ENCODE peak calls at places on chromosomes 13 and 19, in ten cellular contexts. D, C, U, N, H, Z, Y, V, L and M are unnamed samples.

GRCh38 chr19:39400997-39401548 is 5.6 kb upstream of the ZFP36 start:
- DNase-seq in D (no peak), C (no peak), U (no peak), N (no peak), H (peak; percentile 34), Z (no peak), Y (no peak), V (no peak), L (peak; percentile 44), M (no peak)

GRCh38 chr19:19464339-19465098 is 50.8 kb downstream of the TSSK6 start:
- DNase-seq in D (no peak), C (peak; percentile 83), U (no peak), N (no peak), H (no peak), Z (no peak), Y (no peak), V (no peak), L (no peak), M (no peak)

GRCh38 chr19:3468211-3468610 is 12.1 kb downstream of the SMIM24 start:
- DNase-seq in D (no peak), C (no peak), U (no peak), N (no peak), H (no peak), Z (no peak), Y (no peak), V (no peak), L (no peak), M (no peak)

GRCh38 chr13:91406619-91407018 is 8.2 kb downstream of the GPC5 start:
- DNase-seq in D (no peak), C (peak; percentile 83), U (peak; percentile 21), N (no peak), H (peak; percentile 92), Z (no peak), Y (peak; percentile 66), V (no peak), L (peak; percentile 23), M (no peak)

GRCh38 chr13:44474122-44474910 is 100.7 kb downstream of the SERP2 start:
- DNase-seq in D (no peak), C (no peak), U (no peak), N (no peak), H (no peak), Z (no peak), Y (no peak), V (no peak), L (peak; percentile 63), M (no peak)

GRCh38 chr13:105587786-105588185 is 947.7 kb downstream of the EFNB2 start:
- DNase-seq in D (no peak), C (no peak), U (no peak), N (no peak), H (no peak), Z (no peak), Y (no peak), V (no peak), L (peak; percentile 19), M (peak; percentile 73)

GRCh38 chr19:7832781-7833180 is 2.8 kb downstream of the EVI5L start:
- DNase-seq in D (no peak), C (no peak), U (no peak), N (no peak), H (no peak), Z (no peak), Y (no peak), V (no peak), L (no peak), M (no peak)

GRCh38 chr19:6717441-6717971 is 2.9 kb downstream of the C3 start:
- DNase-seq in D (no peak), C (no peak), U (no peak), N (no peak), H (no peak), Z (no peak), Y (no peak), V (no peak), L (peak; percentile 47), M (no peak)

GRCh38 chr13:99380921-99381645 is 73.9 kb upstream of the GPR183 start:
- DNase-seq in D (no peak), C (no peak), U (no peak), N (no peak), H (no peak), Z (no peak), Y (no peak), V (no peak), L (no peak), M (no peak)

GRCh38 chr13:99383511-99383921 is 76.3 kb upstream of the GPR183 start:
- DNase-seq in D (no peak), C (no peak), U (no peak), N (no peak), H (no peak), Z (no peak), Y (no peak), V (no peak), L (no peak), M (no peak)

GRCh38 chr13:99384468-99384867 is 77.3 kb upstream of the GPR183 start:
- DNase-seq in D (no peak), C (no peak), U (no peak), N (no peak), H (no peak), Z (no peak), Y (no peak), V (no peak), L (no peak), M (no peak)

GRCh38 chr13:99383946-99384345 is 76.7 kb upstream of the GPR183 start:
- DNase-seq in D (no peak), C (no peak), U (no peak), N (no peak), H (no peak), Z (no peak), Y (no peak), V (no peak), L (no peak), M (no peak)

DNA sequence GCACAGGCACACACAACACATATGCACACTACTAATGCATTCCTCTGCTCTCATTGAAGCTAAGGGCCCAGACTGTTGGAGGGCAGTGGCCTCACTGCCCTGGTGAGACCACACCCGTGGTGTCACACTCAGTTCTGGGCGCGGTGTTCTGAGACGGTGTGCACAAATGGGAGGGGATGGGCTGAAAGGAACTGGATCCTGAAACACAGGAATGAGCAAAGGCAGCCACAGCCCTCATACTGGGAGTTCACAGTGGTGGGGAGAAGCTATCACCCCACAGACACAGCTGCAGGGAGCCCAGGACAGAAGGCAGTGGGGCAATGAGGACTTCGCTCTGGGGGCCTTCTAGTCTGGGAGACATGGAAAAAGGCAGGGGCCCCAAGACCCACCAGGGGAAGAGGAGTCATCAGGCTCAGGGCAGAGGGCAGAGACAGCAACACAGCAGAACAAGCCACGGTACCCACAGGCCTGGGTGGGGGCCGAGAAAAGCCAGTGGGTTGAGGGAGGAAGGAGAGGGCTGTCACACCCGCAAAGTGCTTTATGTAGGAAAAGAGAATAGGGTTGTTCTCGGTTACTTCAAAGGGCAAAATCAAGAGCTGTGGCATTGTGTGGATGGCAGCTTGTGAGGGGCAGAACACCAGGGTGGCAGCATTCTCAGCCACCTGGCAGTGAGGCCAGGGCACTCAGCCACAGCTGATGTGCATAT is 75.4 kb upstream of the GPR183 start:
- DNase-seq in D (no peak), C (no peak), U (no peak), N (no peak), H (no peak), Z (no peak), Y (no peak), V (no peak), L (no peak), M (no peak)
- H3K4me3 ChIP-seq in D (no peak overlapping the region), C (no peak overlapping the region), U (no peak overlapping the region), N (no peak overlapping the region), H (no peak overlapping the region), Z (no peak overlapping the region), Y (no peak overlapping the region), V (no peak overlapping the region), L (no peak overlapping the region), M (no peak overlapping the region)

GRCh38 chr13:40259899-40260298 is 406.5 kb downstream of the FOXO1 start:
- DNase-seq in D (no peak), C (no peak), U (no peak), N (no peak), H (no peak), Z (no peak), Y (no peak), V (no peak), L (no peak), M (no peak)
- TF ChIP-seq CTCF in D (peak; percentile 13), C (no peak), U (no peak), N (no peak), H (no peak), Z (no peak), Y (no peak), V (no peak), L (no peak), M (no peak)

GRCh38 chr13:109897988-109898623 is 111.7 kb upstream of the IRS2 start:
- DNase-seq in D (no peak), C (no peak), U (no peak), N (no peak), H (no peak), Z (no peak), Y (no peak), V (no peak), L (no peak), M (no peak)
- H3K4me1 ChIP-seq in D (no peaks in the 10 kb centered on the region), C (no peaks in the 10 kb centered on the region), U (no peaks in the 10 kb centered on the region), N (peaks cover 16% of the 10 kb centered on the region), H (no peaks in the 10 kb centered on the region), Z (no peaks in the 10 kb centered on the region), Y (no peaks in the 10 kb centered on the region), V (no peaks in the 10 kb centered on the region), L (no peaks in the 10 kb centered on the region), M (no peaks in the 10 kb centered on the region)

GRCh38 chr19:50817941-50818858 is 5.4 kb downstream of the KLK1 start:
- DNase-seq in D (no peak), C (peak; percentile 92), U (peak; percentile 95), N (peak; percentile 37), H (peak; percentile 71), Z (peak; percentile 52), Y (peak; percentile 95), V (no peak), L (peak; percentile 67), M (no peak)

GRCh38 chr19:50820549-50821247 is 2.9 kb downstream of the KLK1 start:
- DNase-seq in D (no peak), C (no peak), U (no peak), N (no peak), H (peak; percentile 41), Z (no peak), Y (peak; percentile 38), V (no peak), L (no peak), M (no peak)

GRCh38 chr19:50819636-50820035 is 4.0 kb downstream of the KLK1 start:
- DNase-seq in D (no peak), C (no peak), U (no peak), N (no peak), H (no peak), Z (no peak), Y (no peak), V (no peak), L (no peak), M (no peak)

GRCh38 chr19:50820086-50820485 is 3.5 kb downstream of the KLK1 start:
- DNase-seq in D (no peak), C (no peak), U (no peak), N (no peak), H (peak; percentile 22), Z (no peak), Y (no peak), V (no peak), L (no peak), M (no peak)

DNA sequence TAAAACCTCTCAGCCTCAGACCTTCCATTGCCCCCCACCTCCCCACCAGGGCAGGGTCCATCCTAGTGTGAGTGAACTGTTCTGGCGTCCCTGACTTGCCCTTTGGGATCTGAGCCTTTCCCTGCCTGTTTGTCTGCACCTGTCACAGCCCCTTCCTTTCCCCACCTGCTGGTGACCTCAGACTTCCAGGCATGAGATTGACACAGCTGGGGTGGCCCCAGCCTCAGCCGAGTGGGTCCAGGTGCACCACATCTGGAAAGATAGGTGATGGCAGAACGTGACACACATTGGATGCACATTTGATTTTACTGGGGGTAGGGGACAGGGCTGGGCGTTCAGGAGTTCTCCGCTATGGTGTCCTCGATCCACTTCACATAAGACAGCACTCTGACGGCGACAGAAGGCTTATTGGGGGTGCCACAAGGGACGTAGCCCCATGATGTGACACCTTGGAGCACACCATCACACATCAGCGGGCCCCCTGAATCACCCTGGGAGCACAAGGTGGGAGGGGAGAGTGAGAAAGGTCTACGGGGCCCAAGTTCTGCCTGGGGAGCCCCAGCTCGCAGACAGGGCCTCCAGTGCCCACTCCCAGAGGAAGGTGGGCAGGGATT is 4.6 kb downstream of the KLK1 start:
- DNase-seq in D (no peak), C (no peak), U (no peak), N (no peak), H (peak; percentile 51), Z (no peak), Y (no peak), V (no peak), L (no peak), M (no peak)
- H3K4me3 ChIP-seq in D (no peak overlapping the region), C (no peak overlapping the region), U (no peak overlapping the region), N (no peak overlapping the region), H (no peak overlapping the region), Z (no peak overlapping the region), Y (no peak overlapping the region), V (no peak overlapping the region), L (peak overlapping the region; percentile 68), M (no peak overlapping the region)